ENCODE peak calls at places on chromosomes 11 and 22, in nine cellular contexts. One of them, this sample, is unnamed.

GRCh38 chr22:50015451-50016307 is 3.1 kb upstream of the IL17REL start:
- DNase-seq in A549: no peak
- DNase-seq in heart left ventricle: no peak
- DNase-seq in ovary: peak
- DNase-seq in stomach: no peak
- DNase-seq in uterus: no peak
- DNase-seq in body of pancreas: no peak
- DNase-seq in prostate gland: no peak
- DNase-seq in thyroid gland: no peak
- DNase-seq in this sample: no peak

GRCh38 chr11:75867778-75868374 is 52.9 kb downstream of the UVRAG start:
- DNase-seq in A549: peak
- DNase-seq in heart left ventricle: peak
- DNase-seq in ovary: no peak
- DNase-seq in stomach: peak
- DNase-seq in uterus: no peak
- DNase-seq in body of pancreas: peak
- DNase-seq in prostate gland: peak
- DNase-seq in thyroid gland: peak
- DNase-seq in this sample: peak

GRCh38 chr11:33804471-33804870 is 30.2 kb upstream of the FBXO3 start:
- DNase-seq in A549: no peak
- DNase-seq in heart left ventricle: no peak
- DNase-seq in ovary: no peak
- DNase-seq in stomach: no peak
- DNase-seq in uterus: no peak
- DNase-seq in body of pancreas: no peak
- DNase-seq in prostate gland: no peak
- DNase-seq in thyroid gland: no peak
- DNase-seq in this sample: no peak

GRCh38 chr11:46463701-46464100 is 72.1 kb upstream of the CHRM4 start:
- DNase-seq in A549: no peak
- DNase-seq in heart left ventricle: no peak
- DNase-seq in ovary: no peak
- DNase-seq in stomach: no peak
- DNase-seq in uterus: no peak
- DNase-seq in body of pancreas: no peak
- DNase-seq in prostate gland: no peak
- DNase-seq in thyroid gland: no peak
- DNase-seq in this sample: no peak

GRCh38 chr11:13341028-13341427 is 63.4 kb downstream of the BMAL1 start:
- DNase-seq in A549: no peak
- DNase-seq in heart left ventricle: no peak
- DNase-seq in ovary: no peak
- DNase-seq in stomach: no peak
- DNase-seq in uterus: no peak
- DNase-seq in body of pancreas: no peak
- DNase-seq in prostate gland: no peak
- DNase-seq in thyroid gland: no peak
- DNase-seq in this sample: no peak

GRCh38 chr22:49600452-49600847 is 227.2 kb downstream of the BRD1 start:
- DNase-seq in A549: no peak
- DNase-seq in heart left ventricle: no peak
- DNase-seq in ovary: no peak
- DNase-seq in stomach: no peak
- DNase-seq in uterus: no peak
- DNase-seq in body of pancreas: no peak
- DNase-seq in prostate gland: no peak
- DNase-seq in thyroid gland: no peak
- DNase-seq in this sample: no peak

GRCh38 chr11:100808904-100809491 is 121.9 kb downstream of the ARHGAP42 start:
- DNase-seq in A549: no peak
- DNase-seq in heart left ventricle: no peak
- DNase-seq in ovary: no peak
- DNase-seq in stomach: no peak
- DNase-seq in uterus: no peak
- DNase-seq in body of pancreas: no peak
- DNase-seq in prostate gland: no peak
- DNase-seq in thyroid gland: no peak
- DNase-seq in this sample: no peak

GRCh38 chr22:17434856-17435255 is 65.6 kb downstream of the CECR2 start:
- DNase-seq in A549: no peak
- DNase-seq in heart left ventricle: no peak
- DNase-seq in ovary: no peak
- DNase-seq in stomach: no peak
- DNase-seq in uterus: no peak
- DNase-seq in body of pancreas: no peak
- DNase-seq in prostate gland: no peak
- DNase-seq in thyroid gland: no peak
- DNase-seq in this sample: no peak

GRCh38 chr22:41739576-41739975 is 40.3 kb downstream of the MEI1 start:
- DNase-seq in A549: no peak
- DNase-seq in heart left ventricle: no peak
- DNase-seq in ovary: no peak
- DNase-seq in stomach: no peak
- DNase-seq in uterus: no peak
- DNase-seq in body of pancreas: no peak
- DNase-seq in prostate gland: no peak
- DNase-seq in thyroid gland: no peak
- DNase-seq in this sample: no peak

GRCh38 chr22:30635273-30636225 is at the start of gene SLC35E4:
- DNase-seq in A549: peak
- DNase-seq in heart left ventricle: peak
- DNase-seq in ovary: peak
- DNase-seq in stomach: peak
- DNase-seq in uterus: peak
- DNase-seq in body of pancreas: peak
- DNase-seq in prostate gland: peak
- DNase-seq in thyroid gland: peak
- DNase-seq in this sample: peak

GRCh38 chr11:46367244-46367915 is 14.1 kb upstream of the MDK start:
- DNase-seq in A549: no peak
- DNase-seq in heart left ventricle: peak
- DNase-seq in ovary: peak
- DNase-seq in stomach: peak
- DNase-seq in uterus: peak
- DNase-seq in body of pancreas: peak
- DNase-seq in prostate gland: peak
- DNase-seq in thyroid gland: peak
- DNase-seq in this sample: peak

GRCh38 chr22:37193629-37194191 is 5.7 kb upstream of the C1QTNF6 start:
- DNase-seq in A549: no peak
- DNase-seq in heart left ventricle: no peak
- DNase-seq in ovary: peak
- DNase-seq in stomach: no peak
- DNase-seq in uterus: peak
- DNase-seq in body of pancreas: peak
- DNase-seq in prostate gland: no peak
- DNase-seq in thyroid gland: no peak
- DNase-seq in this sample: no peak

GRCh38 chr11:111801135-111801534 is 34.9 kb upstream of the PPP2R1B start:
- DNase-seq in A549: no peak
- DNase-seq in heart left ventricle: no peak
- DNase-seq in ovary: no peak
- DNase-seq in stomach: no peak
- DNase-seq in uterus: no peak
- DNase-seq in body of pancreas: peak
- DNase-seq in prostate gland: no peak
- DNase-seq in thyroid gland: no peak
- DNase-seq in this sample: no peak

DNA sequence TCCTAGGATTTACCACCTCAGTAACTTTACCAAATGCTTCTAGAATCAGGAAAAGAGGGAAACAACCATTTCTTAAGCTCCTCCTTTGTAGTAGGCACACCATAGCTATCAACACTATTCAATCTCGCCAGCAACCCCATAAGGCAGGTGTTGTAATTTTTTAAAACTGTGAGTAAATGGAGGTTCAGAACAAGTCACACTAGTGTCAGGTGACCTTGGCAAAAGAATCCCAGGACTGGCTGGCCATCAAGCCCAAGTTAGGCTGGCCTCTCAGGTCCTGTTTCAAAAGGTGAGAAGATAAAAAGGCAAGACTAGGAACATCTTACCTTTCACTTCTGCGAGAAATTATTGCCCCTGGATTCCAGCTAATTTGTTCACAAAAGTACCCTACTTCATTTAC is 713 bp downstream of the TOP3B start:
- DNase-seq in A549: no peak
- DNase-seq in heart left ventricle: no peak
- DNase-seq in ovary: no peak
- DNase-seq in stomach: no peak
- DNase-seq in uterus: no peak
- DNase-seq in body of pancreas: no peak
- DNase-seq in prostate gland: no peak
- DNase-seq in thyroid gland: no peak
- DNase-seq in this sample: no peak
- H3K27ac ChIP-seq in A549: peak
- H3K27ac ChIP-seq in heart left ventricle: peak
- H3K27ac ChIP-seq in ovary: peak
- H3K27ac ChIP-seq in stomach: peak
- H3K27ac ChIP-seq in uterus: peak
- H3K27ac ChIP-seq in body of pancreas: no peak
- H3K27ac ChIP-seq in prostate gland: peak
- H3K27ac ChIP-seq in thyroid gland: no peak
- H3K27ac ChIP-seq in this sample: peak

DNA sequence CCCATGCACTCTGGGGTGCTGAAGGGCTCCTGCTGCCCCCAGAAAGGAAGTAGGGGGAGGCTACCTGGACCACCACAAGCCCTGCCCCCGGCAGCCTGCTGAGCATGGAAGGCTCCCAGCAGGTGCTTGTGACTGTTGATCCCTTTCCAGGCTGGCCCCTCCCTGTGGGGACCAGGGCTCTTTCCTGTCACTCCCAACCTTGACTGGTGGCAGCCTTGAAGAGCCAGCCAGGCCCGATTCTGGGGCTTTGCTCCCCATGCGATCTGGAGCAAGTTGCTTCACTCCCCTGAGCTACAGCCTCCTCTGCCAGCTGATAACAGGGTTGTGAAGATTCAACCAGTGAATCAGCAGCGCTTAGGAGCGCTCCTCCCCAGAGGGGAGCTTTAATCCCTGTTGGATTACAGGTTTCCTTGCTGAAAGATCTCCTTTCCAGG is 4.6 kb upstream of the CST6 start:
- DNase-seq in A549: no peak
- DNase-seq in heart left ventricle: no peak
- DNase-seq in ovary: no peak
- DNase-seq in stomach: no peak
- DNase-seq in uterus: no peak
- DNase-seq in body of pancreas: no peak
- DNase-seq in prostate gland: no peak
- DNase-seq in thyroid gland: no peak
- DNase-seq in this sample: peak
- TF ChIP-seq POLR2A in A549: no peak
- TF ChIP-seq POLR2A in heart left ventricle: no peak
- TF ChIP-seq POLR2A in ovary: no peak
- TF ChIP-seq POLR2A in stomach: no peak
- TF ChIP-seq POLR2A in uterus: no peak
- TF ChIP-seq POLR2A in body of pancreas: no peak
- TF ChIP-seq POLR2A in prostate gland: no peak
- TF ChIP-seq POLR2A in thyroid gland: no peak
- TF ChIP-seq POLR2A in this sample: no peak

GRCh38 chr11:129840236-129840635 is 24.6 kb downstream of the TMEM45B start:
- DNase-seq in A549: no peak
- DNase-seq in heart left ventricle: no peak
- DNase-seq in ovary: no peak
- DNase-seq in stomach: no peak
- DNase-seq in uterus: no peak
- DNase-seq in body of pancreas: peak
- DNase-seq in prostate gland: no peak
- DNase-seq in thyroid gland: no peak
- DNase-seq in this sample: no peak
- H3K27ac ChIP-seq in A549: no peak
- H3K27ac ChIP-seq in heart left ventricle: no peak
- H3K27ac ChIP-seq in ovary: no peak
- H3K27ac ChIP-seq in stomach: no peak
- H3K27ac ChIP-seq in uterus: no peak
- H3K27ac ChIP-seq in body of pancreas: no peak
- H3K27ac ChIP-seq in prostate gland: no peak
- H3K27ac ChIP-seq in thyroid gland: no peak
- H3K27ac ChIP-seq in this sample: no peak

GRCh38 chr11:65417702-65418430 is 4.7 kb upstream of the NEAT1 start:
- DNase-seq in A549: no peak
- DNase-seq in heart left ventricle: peak
- DNase-seq in ovary: peak
- DNase-seq in stomach: peak
- DNase-seq in uterus: peak
- DNase-seq in body of pancreas: peak
- DNase-seq in prostate gland: peak
- DNase-seq in thyroid gland: peak
- DNase-seq in this sample: peak

GRCh38 chr11:65418431-65418680 is 4.2 kb upstream of the NEAT1 start:
- DNase-seq in A549: no peak
- DNase-seq in heart left ventricle: no peak
- DNase-seq in ovary: no peak
- DNase-seq in stomach: no peak
- DNase-seq in uterus: no peak
- DNase-seq in body of pancreas: no peak
- DNase-seq in prostate gland: no peak
- DNase-seq in thyroid gland: no peak
- DNase-seq in this sample: no peak

GRCh38 chr11:65419773-65420481 is 2.7 kb upstream of the NEAT1 start:
- DNase-seq in A549: no peak
- DNase-seq in heart left ventricle: peak
- DNase-seq in ovary: peak
- DNase-seq in stomach: peak
- DNase-seq in uterus: peak
- DNase-seq in body of pancreas: peak
- DNase-seq in prostate gland: peak
- DNase-seq in thyroid gland: peak
- DNase-seq in this sample: peak

GRCh38 chr11:65419460-65419772 is 3.2 kb upstream of the NEAT1 start:
- DNase-seq in A549: no peak
- DNase-seq in heart left ventricle: no peak
- DNase-seq in ovary: peak
- DNase-seq in stomach: no peak
- DNase-seq in uterus: peak
- DNase-seq in body of pancreas: no peak
- DNase-seq in prostate gland: no peak
- DNase-seq in thyroid gland: no peak
- DNase-seq in this sample: no peak

DNA sequence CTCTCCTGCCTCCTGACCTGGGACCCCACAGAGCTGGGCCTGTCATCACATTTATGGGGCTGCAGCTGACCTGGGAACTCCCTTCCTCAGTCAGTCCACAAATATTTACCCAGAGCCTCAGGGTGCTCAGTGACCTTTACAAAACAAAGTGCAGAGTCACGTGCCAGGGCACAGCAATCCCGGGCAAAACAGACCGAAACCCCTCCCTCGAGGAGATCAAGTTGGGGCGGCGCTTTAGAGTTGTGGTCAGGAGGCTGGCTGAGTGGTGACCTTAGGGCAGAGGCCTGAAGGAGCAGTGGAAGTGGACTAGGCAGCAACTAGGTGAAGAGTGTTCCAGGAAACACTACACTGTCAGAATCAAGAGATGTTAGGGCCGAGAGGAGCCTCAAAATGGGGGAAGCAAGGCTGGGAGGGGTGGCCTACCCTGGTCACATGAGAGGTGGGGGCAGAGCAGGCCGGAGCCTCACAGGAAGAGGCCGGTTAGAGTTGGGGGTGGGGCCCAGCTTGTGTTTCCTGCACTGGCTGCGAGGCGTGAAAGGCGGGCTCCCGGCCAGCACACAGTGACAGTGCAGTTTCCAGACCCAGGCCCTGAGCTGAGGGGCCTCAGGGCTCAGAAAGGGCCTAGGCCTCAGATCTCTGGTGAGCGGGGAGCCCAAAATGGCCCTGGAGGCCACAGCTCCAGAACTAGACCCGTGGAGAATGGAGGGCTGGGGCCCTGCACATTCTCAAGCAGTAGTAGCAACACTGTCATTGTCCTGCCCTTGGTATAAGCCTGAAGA is 3.7 kb upstream of the NEAT1 start:
- DNase-seq in A549: peak
- DNase-seq in heart left ventricle: peak
- DNase-seq in ovary: peak
- DNase-seq in stomach: peak
- DNase-seq in uterus: peak
- DNase-seq in body of pancreas: peak
- DNase-seq in prostate gland: peak
- DNase-seq in thyroid gland: peak
- DNase-seq in this sample: peak
- TF ChIP-seq POLR2A in A549: no peak
- TF ChIP-seq POLR2A in heart left ventricle: no peak
- TF ChIP-seq POLR2A in ovary: peak
- TF ChIP-seq POLR2A in stomach: no peak
- TF ChIP-seq POLR2A in uterus: peak
- TF ChIP-seq POLR2A in body of pancreas: no peak
- TF ChIP-seq POLR2A in prostate gland: peak
- TF ChIP-seq POLR2A in thyroid gland: peak
- TF ChIP-seq POLR2A in this sample: no peak